ENCODE peak calls at places on chromosome 9, in six cellular contexts. E is progenitor cell of endocrine pancreas, J is germinal center, Q is hypothalamus, S is BJ, F is astrocyte of the spinal cord. R is an unnamed sample.
A peak's percentile ranks its signal among the peaks of the same experiment; 100 is the strongest.

GRCh38 chr9:93636667-93637066 is 60.3 kb downstream of the PHF2 start:
- DNase-seq in E (no peak), J (no peak), Q (no peak), S (no peak), F (no peak), R (no peak)

GRCh38 chr9:17578577-17578910 is 322 bp upstream of the SH3GL2 start:
- DNase-seq in E (no peak), J (no peak), Q (no peak), S (no peak), F (no peak), R (no peak)

GRCh38 chr9:125683486-125683885 is 23.5 kb downstream of the MAPKAP1 start:
- DNase-seq in E (no peak), J (no peak), Q (no peak), S (no peak), F (peak; percentile 28), R (peak; percentile 53)

GRCh38 chr9:122468735-122469134 is 9.0 kb downstream of the OR1J1 start:
- DNase-seq in E (no peak), J (no peak), Q (no peak), S (peak; percentile 93), F (no peak), R (no peak)

GRCh38 chr9:21609506-21609905 is 127.4 kb upstream of the IFNE start:
- DNase-seq in E (no peak), J (no peak), Q (no peak), S (no peak), F (no peak), R (no peak)

GRCh38 chr9:126388964-126389363 is 62.3 kb downstream of the MVB12B start:
- DNase-seq in E (no peak), J (no peak), Q (no peak), S (no peak), F (no peak), R (no peak)

GRCh38 chr9:134268308-134268724 is 57.9 kb upstream of the RXRA start:
- DNase-seq in E (no peak), J (no peak), Q (no peak), S (no peak), F (no peak), R (no peak)

GRCh38 chr9:113508111-113508749 is 44.7 kb downstream of the RGS3 start:
- DNase-seq in E (no peak), J (no peak), Q (no peak), S (no peak), F (no peak), R (no peak)

GRCh38 chr9:14031015-14031414 is 282.9 kb downstream of the NFIB start:
- DNase-seq in E (no peak), J (no peak), Q (no peak), S (no peak), F (peak; percentile 83), R (peak; percentile 57)

GRCh38 chr9:120110520-120110919 is 469.4 kb downstream of the CDK5RAP2 start:
- DNase-seq in E (no peak), J (no peak), Q (no peak), S (no peak), F (no peak), R (no peak)

GRCh38 chr9:84723426-84723825 is 53.9 kb downstream of the NTRK2 start:
- DNase-seq in E (no peak), J (no peak), Q (no peak), S (no peak), F (no peak), R (no peak)

GRCh38 chr9:91089405-91090131 is 272.1 kb downstream of the AUH start:
- DNase-seq in E (no peak), J (no peak), Q (no peak), S (no peak), F (peak; percentile 66), R (peak; percentile 26)

GRCh38 chr9:88852794-88853193 is 138.5 kb upstream of the S1PR3 start:
- DNase-seq in E (no peak), J (no peak), Q (no peak), S (peak; percentile 86), F (peak; percentile 95), R (peak; percentile 67)

GRCh38 chr9:127907867-127908659 is 8.7 kb upstream of the ST6GALNAC6 start:
- DNase-seq in E (no peak), J (no peak), Q (no peak), S (no peak), F (no peak), R (no peak)